ENCODE peak calls at places on chromosomes 5 and 9, in four cellular contexts. A is WTC11, W is HepG2, B is K562. F is an unnamed sample.

GRCh38 chr9:96333958-96334357 is 32.0 kb upstream of the HSD17B3 start:
- DNase-seq in A (no peak), W (no peak), B (no peak), F (no peak)

GRCh38 chr5:168219515-168220410 is 71.7 kb upstream of the WWC1 start:
- DNase-seq in A (peak; percentile 59), B (peak; percentile 70), W (peak; percentile 60), F (peak; percentile 68)

GRCh38 chr9:116087751-116088194 is 65.8 kb upstream of the PAPPA start:
- DNase-seq in W (no peak), B (no peak), A (no peak), F (no peak)

GRCh38 chr9:92439921-92440750 is 15.9 kb upstream of the OMD start:
- DNase-seq in A (no peak), W (no peak), B (no peak), F (no peak)

GRCh38 chr9:79471577-79472543 is 99.9 kb upstream of the TLE4 start:
- DNase-seq in W (no peak), B (no peak), A (peak; percentile 13), F (no peak)

GRCh38 chr9:109264865-109265532 is 55.9 kb downstream of the EPB41L4B start:
- DNase-seq in W (no peak), A (no peak), B (no peak), F (no peak)

GRCh38 chr5:125277494-125278154 is 531.2 kb upstream of the ZNF608 start:
- DNase-seq in B (no peak), A (no peak), W (peak; percentile 14), F (no peak)

GRCh38 chr5:72408602-72409001 is 88.4 kb downstream of the PTCD2 start:
- DNase-seq in B (no peak), A (no peak), W (no peak), F (no peak)

GRCh38 chr5:2534251-2534650 is 217.2 kb downstream of the IRX2 start:
- DNase-seq in W (no peak), A (no peak), B (no peak), F (no peak)

GRCh38 chr9:116318463-116319271 is 165.1 kb downstream of the PAPPA start:
- DNase-seq in A (no peak), W (no peak), B (no peak), F (no peak)

GRCh38 chr5:76325876-76326491 is 77.1 kb upstream of the IQGAP2 start:
- DNase-seq in W (no peak), B (no peak), A (no peak), F (no peak)

GRCh38 chr5:1481999-1482381 is 36.8 kb upstream of the SLC6A3 start:
- DNase-seq in W (no peak), B (no peak), A (no peak), F (no peak)

GRCh38 chr5:149581931-149582768 is 852 bp downstream of the ARHGEF37 start:
- DNase-seq in B (no peak), A (peak; percentile 35), W (no peak), F (no peak)

GRCh38 chr5:64210866-64211265 is 45.2 kb downstream of the RNF180 start:
- DNase-seq in A (no peak), B (no peak), W (no peak), F (no peak)

GRCh38 chr5:75729321-75729720 is 12.1 kb upstream of the POC5 start:
- DNase-seq in B (no peak), A (no peak), W (no peak), F (no peak)

GRCh38 chr9:74942801-74943200 is 9.9 kb downstream of the C9orf40 start:
- DNase-seq in A (no peak), B (peak; percentile 57), W (no peak), F (no peak)

DNA sequence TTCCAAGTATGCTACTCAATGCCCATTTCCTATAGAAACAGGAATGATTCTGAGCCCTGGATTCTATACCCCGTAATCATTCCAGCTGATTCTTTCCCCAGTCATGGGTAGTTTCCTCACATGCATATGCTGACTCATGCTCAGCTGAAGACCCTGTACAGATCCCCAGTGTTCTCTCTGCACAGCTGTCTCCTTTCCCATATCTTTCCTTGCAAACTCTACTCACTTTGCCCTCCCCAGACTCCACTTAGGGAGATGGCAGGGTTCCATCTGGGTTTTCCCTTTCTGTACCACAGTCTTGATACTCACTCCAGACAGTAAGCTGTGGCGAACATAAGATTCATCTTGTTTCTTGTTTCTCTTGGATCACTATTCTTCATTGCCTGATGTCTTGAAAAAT is 357.6 kb downstream of the RAB3C start:
- DNase-seq in B (peak; percentile 12), W (no peak), A (no peak), F (no peak)
- TF ChIP-seq ETV6 in B (no peak), W (no peak), A (no peak), F (no peak)

GRCh38 chr5:133947431-133947841 is 21.0 kb downstream of the C5orf15 start:
- DNase-seq in B (no peak), W (no peak), A (no peak), F (no peak)
- TF ChIP-seq ETV6 in B (no peak), W (no peak), A (no peak), F (no peak)

GRCh38 chr9:4137755-4138154 is 162.1 kb downstream of the GLIS3 start:
- DNase-seq in A (no peak), W (no peak), B (no peak), F (no peak)
- TF ChIP-seq ETV6 in A (no peak), W (no peak), B (no peak), F (no peak)

GRCh38 chr9:12753931-12754330 is 20.9 kb upstream of the LURAP1L start:
- DNase-seq in W (no peak), A (no peak), B (no peak), F (no peak)

GRCh38 chr9:12748954-12749353 is 25.9 kb upstream of the LURAP1L start:
- DNase-seq in W (no peak), B (no peak), A (no peak), F (no peak)

DNA sequence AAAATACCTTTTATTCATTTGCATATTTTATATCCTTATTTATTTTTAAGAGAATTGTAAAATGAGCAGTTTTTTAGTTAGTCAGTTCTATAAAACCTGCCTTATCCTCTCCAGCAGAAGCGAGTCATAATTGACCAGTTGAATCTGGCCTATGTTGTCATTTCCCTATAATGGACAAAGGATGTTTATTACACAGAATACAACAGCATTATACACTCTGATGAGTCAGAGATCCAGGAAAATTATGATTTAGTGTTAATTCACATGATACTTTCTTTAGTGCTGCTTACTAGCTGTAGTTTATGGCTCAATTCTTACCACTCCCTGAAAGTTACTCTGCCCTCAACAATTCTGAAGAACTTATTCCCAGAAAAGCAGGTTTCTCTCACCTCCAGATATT is 26.8 kb upstream of the LURAP1L start:
- DNase-seq in W (no peak), B (no peak), A (no peak), F (no peak)
- TF ChIP-seq ETV6 in W (no peak), B (no peak), A (no peak), F (no peak)

F was measured in GM12878.